ENCODE peak calls at places on chromosome 13, in four cellular contexts. G, P, Z and W are unnamed samples. For H3K4me1, the result is how much of the 10 kb centered on the place peaks cover.

GRCh38 chr13:23851106-23851505 is 38.1 kb downstream of the MIPEP start:
- DNase-seq in G (no peak), P (no peak), Z (no peak), W (no peak)

GRCh38 chr13:68609671-68610070 is 1379.5 kb upstream of the PCDH9 start:
- DNase-seq in G (no peak), P (no peak), Z (no peak), W (no peak)

GRCh38 chr13:45341799-45342584 is 1.0 kb upstream of the TPT1 start:
- DNase-seq in G (peak), P (no peak), Z (no peak), W (peak)

GRCh38 chr13:94333131-94333820 is 146.2 kb downstream of the DCT start:
- DNase-seq in G (no peak), P (no peak), Z (no peak), W (no peak)

GRCh38 chr13:76455960-76456359 is 430.2 kb downstream of the KCTD12 start:
- DNase-seq in G (no peak), P (no peak), Z (no peak), W (no peak)

GRCh38 chr13:28719227-28719562 is 425 bp upstream of the SLC46A3 start:
- DNase-seq in G (no peak), P (no peak), Z (no peak), W (no peak)

GRCh38 chr13:95530178-95530577 is 22.3 kb upstream of the CLDN10 start:
- DNase-seq in G (no peak), P (no peak), Z (no peak), W (no peak)

GRCh38 chr13:73138276-73138950 is 79.6 kb downstream of the KLF5 start:
- DNase-seq in G (no peak), P (no peak), Z (no peak), W (no peak)

GRCh38 chr13:113528101-113528797 is 37.7 kb upstream of the DCUN1D2 start:
- DNase-seq in G (no peak), P (no peak), Z (no peak), W (no peak)

GRCh38 chr13:45728759-45729158 is 26.6 kb downstream of the CBY2 start:
- DNase-seq in G (no peak), P (peak), Z (no peak), W (no peak)

GRCh38 chr13:113105032-113105993 is at the start of gene F7:
- DNase-seq in G (no peak), P (no peak), Z (no peak), W (peak)

DNA sequence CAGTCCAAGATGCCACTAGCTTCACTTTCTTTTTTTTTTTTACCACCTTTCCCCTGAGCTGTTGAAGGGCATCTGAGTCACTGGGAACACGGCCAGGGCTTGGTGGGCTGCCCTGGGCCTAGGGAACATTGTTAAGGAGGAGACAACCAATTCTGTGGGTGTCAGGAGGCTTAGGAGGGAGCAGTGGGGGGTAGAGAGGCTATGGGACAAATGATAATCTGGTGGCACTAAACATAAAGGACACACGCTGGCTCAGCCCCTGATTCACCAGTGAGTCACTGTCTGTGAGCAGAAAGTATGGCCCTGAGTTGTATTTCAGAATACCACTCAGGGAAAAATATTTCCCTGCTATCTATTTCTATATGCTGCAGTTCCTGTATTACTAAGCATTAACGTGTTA is 207.8 kb downstream of the DCLK1 start:
- DNase-seq in G (no peak), P (no peak), Z (no peak), W (no peak)
- H3K4me3 ChIP-seq in G (no peak), P (no peak), Z (no peak), W (no peak)

GRCh38 chr13:49997935-49998334 is 1.1 kb downstream of the TRIM13 start:
- DNase-seq in G (no peak), P (no peak), Z (no peak), W (peak)

GRCh38 chr13:49996951-49997895 is at the start of gene TRIM13:
- DNase-seq in G (peak), P (peak), Z (peak), W (peak)

GRCh38 chr13:49996166-49996915 is 501 bp upstream of the TRIM13 start:
- DNase-seq in G (peak), P (peak), Z (peak), W (peak)

GRCh38 chr13:50001287-50001686 is 4.4 kb downstream of the TRIM13 start:
- DNase-seq in G (no peak), P (no peak), Z (no peak), W (no peak)

GRCh38 chr13:49998714-49999624 is 2.1 kb downstream of the TRIM13 start:
- DNase-seq in G (no peak), P (no peak), Z (no peak), W (no peak)
- H3K4me1 ChIP-seq in G (under half), P (half or more), Z (under half), W (under half)

DNA sequence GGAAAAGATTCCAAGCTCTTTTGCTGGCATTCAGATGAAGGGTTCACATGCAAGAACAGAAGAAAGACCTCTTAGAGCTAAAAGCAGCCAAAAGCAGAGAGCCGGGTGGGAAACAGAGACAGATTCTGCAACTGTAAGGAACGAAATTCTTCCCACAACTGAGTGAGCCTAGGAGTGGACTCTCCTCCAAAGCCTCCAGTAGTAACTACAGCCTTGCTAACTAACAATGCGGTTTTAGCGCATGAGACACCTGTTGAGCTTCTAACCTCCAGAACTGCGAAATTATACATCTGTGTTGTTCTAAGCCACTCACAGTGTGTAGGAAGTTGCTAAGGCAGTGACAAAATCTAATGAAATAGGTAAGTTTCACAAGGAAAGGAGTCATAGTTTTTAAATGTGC is 98.0 kb upstream of the SLITRK1 start:
- DNase-seq in G (no peak), P (no peak), Z (no peak), W (no peak)
- H3K27ac ChIP-seq in G (no peak), P (no peak), Z (no peak), W (no peak)

GRCh38 chr13:43785166-43785680 is 1.5 kb downstream of the ENOX1 start:
- DNase-seq in G (no peak), P (no peak), Z (no peak), W (no peak)

GRCh38 chr13:43786472-43786765 is 353 bp downstream of the ENOX1 start:
- DNase-seq in G (no peak), P (no peak), Z (no peak), W (no peak)

GRCh38 chr13:43786766-43787517 is at the start of gene ENOX1:
- DNase-seq in G (no peak), P (peak), Z (no peak), W (peak)

GRCh38 chr13:43784491-43784890 is 2.3 kb downstream of the ENOX1 start:
- DNase-seq in G (no peak), P (no peak), Z (no peak), W (no peak)

GRCh38 chr13:43785681-43786471 is 896 bp downstream of the ENOX1 start:
- DNase-seq in G (peak), P (peak), Z (no peak), W (peak)
- H3K4me3 ChIP-seq in G (peak), P (no peak), Z (peak), W (no peak)

GRCh38 chr13:110913322-110913721 is 1.5 kb downstream of the ANKRD10 start:
- DNase-seq in G (no peak), P (peak), Z (no peak), W (peak)
- H3K4me1 ChIP-seq in G (under half), P (half or more), Z (under half), W (under half)